ENCODE peak calls at places on chromosomes 6 and 20, in ten cellular contexts. One of them, this sample, is unnamed.

GRCh38 chr20:53061709-53062108 is 89.6 kb downstream of the TSHZ2 start:
- DNase-seq in cardiac fibroblast: no peak
- DNase-seq in A549: no peak
- DNase-seq in cardiac muscle cell: no peak
- DNase-seq in Panc1: no peak
- DNase-seq in endothelial cell: no peak
- DNase-seq in heart left ventricle: no peak
- DNase-seq in fibroblast of the aortic adventitia: no peak
- DNase-seq in brain microvascular endothelial cell: no peak
- DNase-seq in MCF 10A: no peak
- DNase-seq in this sample: no peak

GRCh38 chr6:52423448-52423847 is 3.3 kb downstream of the EFHC1 start:
- DNase-seq in cardiac fibroblast: no peak
- DNase-seq in A549: no peak
- DNase-seq in cardiac muscle cell: no peak
- DNase-seq in Panc1: no peak
- DNase-seq in endothelial cell: no peak
- DNase-seq in heart left ventricle: no peak
- DNase-seq in fibroblast of the aortic adventitia: no peak
- DNase-seq in brain microvascular endothelial cell: no peak
- DNase-seq in MCF 10A: no peak
- DNase-seq in this sample: no peak

GRCh38 chr6:167538746-167539145 is 213.9 kb downstream of the TTLL2 start:
- DNase-seq in cardiac fibroblast: no peak
- DNase-seq in A549: no peak
- DNase-seq in cardiac muscle cell: no peak
- DNase-seq in Panc1: no peak
- DNase-seq in endothelial cell: no peak
- DNase-seq in heart left ventricle: no peak
- DNase-seq in fibroblast of the aortic adventitia: no peak
- DNase-seq in brain microvascular endothelial cell: no peak
- DNase-seq in MCF 10A: no peak
- DNase-seq in this sample: no peak

GRCh38 chr6:68042339-68043121 is 592.6 kb upstream of the ADGRB3 start:
- DNase-seq in cardiac fibroblast: no peak
- DNase-seq in A549: no peak
- DNase-seq in cardiac muscle cell: no peak
- DNase-seq in Panc1: no peak
- DNase-seq in endothelial cell: no peak
- DNase-seq in heart left ventricle: no peak
- DNase-seq in fibroblast of the aortic adventitia: no peak
- DNase-seq in brain microvascular endothelial cell: no peak
- DNase-seq in MCF 10A: peak
- DNase-seq in this sample: no peak

GRCh38 chr20:62314339-62314638 is 11.5 kb downstream of the ADRM1 start:
- DNase-seq in cardiac fibroblast: no peak
- DNase-seq in A549: no peak
- DNase-seq in cardiac muscle cell: no peak
- DNase-seq in Panc1: no peak
- DNase-seq in endothelial cell: no peak
- DNase-seq in heart left ventricle: no peak
- DNase-seq in fibroblast of the aortic adventitia: no peak
- DNase-seq in brain microvascular endothelial cell: no peak
- DNase-seq in MCF 10A: no peak
- DNase-seq in this sample: no peak

GRCh38 chr6:163181666-163182180 is 232.8 kb upstream of the QKI start:
- DNase-seq in cardiac fibroblast: no peak
- DNase-seq in A549: no peak
- DNase-seq in cardiac muscle cell: no peak
- DNase-seq in Panc1: no peak
- DNase-seq in endothelial cell: no peak
- DNase-seq in heart left ventricle: no peak
- DNase-seq in fibroblast of the aortic adventitia: no peak
- DNase-seq in brain microvascular endothelial cell: no peak
- DNase-seq in MCF 10A: no peak
- DNase-seq in this sample: no peak

GRCh38 chr20:58143531-58143930 is 84.9 kb downstream of the ANKRD60 start:
- DNase-seq in cardiac fibroblast: no peak
- DNase-seq in A549: no peak
- DNase-seq in cardiac muscle cell: no peak
- DNase-seq in Panc1: no peak
- DNase-seq in endothelial cell: no peak
- DNase-seq in heart left ventricle: no peak
- DNase-seq in fibroblast of the aortic adventitia: no peak
- DNase-seq in brain microvascular endothelial cell: no peak
- DNase-seq in MCF 10A: no peak
- DNase-seq in this sample: no peak

GRCh38 chr6:24755284-24755683 is 19.5 kb upstream of the GMNN start:
- DNase-seq in cardiac fibroblast: no peak
- DNase-seq in A549: no peak
- DNase-seq in cardiac muscle cell: no peak
- DNase-seq in Panc1: no peak
- DNase-seq in endothelial cell: no peak
- DNase-seq in heart left ventricle: no peak
- DNase-seq in fibroblast of the aortic adventitia: no peak
- DNase-seq in brain microvascular endothelial cell: no peak
- DNase-seq in MCF 10A: no peak
- DNase-seq in this sample: no peak

GRCh38 chr20:45934587-45935415 is at the start of gene PCIF1:
- DNase-seq in cardiac fibroblast: peak
- DNase-seq in A549: peak
- DNase-seq in cardiac muscle cell: peak
- DNase-seq in Panc1: peak
- DNase-seq in endothelial cell: peak
- DNase-seq in heart left ventricle: peak
- DNase-seq in fibroblast of the aortic adventitia: peak
- DNase-seq in brain microvascular endothelial cell: peak
- DNase-seq in MCF 10A: peak
- DNase-seq in this sample: peak

GRCh38 chr20:36308318-36308710 is 2.2 kb downstream of the DLGAP4 start:
- DNase-seq in cardiac fibroblast: no peak
- DNase-seq in A549: no peak
- DNase-seq in cardiac muscle cell: no peak
- DNase-seq in Panc1: no peak
- DNase-seq in endothelial cell: no peak
- DNase-seq in heart left ventricle: no peak
- DNase-seq in fibroblast of the aortic adventitia: no peak
- DNase-seq in brain microvascular endothelial cell: no peak
- DNase-seq in MCF 10A: no peak
- DNase-seq in this sample: no peak

GRCh38 chr6:165096209-165096608 is 213.2 kb downstream of the C6orf118 start:
- DNase-seq in cardiac fibroblast: no peak
- DNase-seq in A549: no peak
- DNase-seq in cardiac muscle cell: no peak
- DNase-seq in Panc1: no peak
- DNase-seq in endothelial cell: no peak
- DNase-seq in heart left ventricle: no peak
- DNase-seq in fibroblast of the aortic adventitia: no peak
- DNase-seq in brain microvascular endothelial cell: no peak
- DNase-seq in MCF 10A: no peak
- DNase-seq in this sample: no peak

GRCh38 chr20:59023616-59024015 is 4.4 kb downstream of the TUBB1 start:
- DNase-seq in cardiac fibroblast: no peak
- DNase-seq in A549: no peak
- DNase-seq in cardiac muscle cell: no peak
- DNase-seq in Panc1: no peak
- DNase-seq in endothelial cell: no peak
- DNase-seq in heart left ventricle: no peak
- DNase-seq in fibroblast of the aortic adventitia: no peak
- DNase-seq in brain microvascular endothelial cell: no peak
- DNase-seq in MCF 10A: no peak
- DNase-seq in this sample: no peak

GRCh38 chr20:43549416-43550136 is 9.3 kb upstream of the SGK2 start:
- DNase-seq in cardiac fibroblast: no peak
- DNase-seq in A549: no peak
- DNase-seq in cardiac muscle cell: no peak
- DNase-seq in Panc1: no peak
- DNase-seq in endothelial cell: no peak
- DNase-seq in heart left ventricle: no peak
- DNase-seq in fibroblast of the aortic adventitia: no peak
- DNase-seq in brain microvascular endothelial cell: no peak
- DNase-seq in MCF 10A: no peak
- DNase-seq in this sample: no peak

GRCh38 chr20:54456972-54457371 is 18.4 kb upstream of the DOK5 start:
- DNase-seq in cardiac fibroblast: no peak
- DNase-seq in A549: no peak
- DNase-seq in cardiac muscle cell: peak
- DNase-seq in Panc1: no peak
- DNase-seq in endothelial cell: no peak
- DNase-seq in heart left ventricle: no peak
- DNase-seq in fibroblast of the aortic adventitia: no peak
- DNase-seq in brain microvascular endothelial cell: no peak
- DNase-seq in MCF 10A: no peak
- DNase-seq in this sample: no peak
- TF ChIP-seq CTCF in cardiac fibroblast: no peak
- TF ChIP-seq CTCF in A549: no peak
- TF ChIP-seq CTCF in cardiac muscle cell: peak
- TF ChIP-seq CTCF in Panc1: peak
- TF ChIP-seq CTCF in endothelial cell: no peak
- TF ChIP-seq CTCF in heart left ventricle: peak
- TF ChIP-seq CTCF in fibroblast of the aortic adventitia: no peak
- TF ChIP-seq CTCF in brain microvascular endothelial cell: peak
- TF ChIP-seq CTCF in MCF 10A: no peak
- TF ChIP-seq CTCF in this sample: no peak

GRCh38 chr20:38340693-38341092 is 5.6 kb upstream of the LBP start:
- DNase-seq in cardiac fibroblast: no peak
- DNase-seq in A549: no peak
- DNase-seq in cardiac muscle cell: no peak
- DNase-seq in Panc1: no peak
- DNase-seq in endothelial cell: no peak
- DNase-seq in heart left ventricle: no peak
- DNase-seq in fibroblast of the aortic adventitia: no peak
- DNase-seq in brain microvascular endothelial cell: no peak
- DNase-seq in MCF 10A: no peak
- DNase-seq in this sample: no peak

GRCh38 chr20:38338849-38339520 is 7.3 kb upstream of the LBP start:
- DNase-seq in cardiac fibroblast: peak
- DNase-seq in A549: no peak
- DNase-seq in cardiac muscle cell: peak
- DNase-seq in Panc1: no peak
- DNase-seq in endothelial cell: peak
- DNase-seq in heart left ventricle: no peak
- DNase-seq in fibroblast of the aortic adventitia: no peak
- DNase-seq in brain microvascular endothelial cell: peak
- DNase-seq in MCF 10A: peak
- DNase-seq in this sample: peak

GRCh38 chr20:38334016-38334415 is 12.3 kb upstream of the LBP start:
- DNase-seq in cardiac fibroblast: no peak
- DNase-seq in A549: no peak
- DNase-seq in cardiac muscle cell: no peak
- DNase-seq in Panc1: no peak
- DNase-seq in endothelial cell: no peak
- DNase-seq in heart left ventricle: no peak
- DNase-seq in fibroblast of the aortic adventitia: no peak
- DNase-seq in brain microvascular endothelial cell: no peak
- DNase-seq in MCF 10A: no peak
- DNase-seq in this sample: no peak

GRCh38 chr20:38339993-38340392 is 6.3 kb upstream of the LBP start:
- DNase-seq in cardiac fibroblast: no peak
- DNase-seq in A549: no peak
- DNase-seq in cardiac muscle cell: no peak
- DNase-seq in Panc1: no peak
- DNase-seq in endothelial cell: no peak
- DNase-seq in heart left ventricle: no peak
- DNase-seq in fibroblast of the aortic adventitia: no peak
- DNase-seq in brain microvascular endothelial cell: no peak
- DNase-seq in MCF 10A: no peak
- DNase-seq in this sample: no peak

DNA sequence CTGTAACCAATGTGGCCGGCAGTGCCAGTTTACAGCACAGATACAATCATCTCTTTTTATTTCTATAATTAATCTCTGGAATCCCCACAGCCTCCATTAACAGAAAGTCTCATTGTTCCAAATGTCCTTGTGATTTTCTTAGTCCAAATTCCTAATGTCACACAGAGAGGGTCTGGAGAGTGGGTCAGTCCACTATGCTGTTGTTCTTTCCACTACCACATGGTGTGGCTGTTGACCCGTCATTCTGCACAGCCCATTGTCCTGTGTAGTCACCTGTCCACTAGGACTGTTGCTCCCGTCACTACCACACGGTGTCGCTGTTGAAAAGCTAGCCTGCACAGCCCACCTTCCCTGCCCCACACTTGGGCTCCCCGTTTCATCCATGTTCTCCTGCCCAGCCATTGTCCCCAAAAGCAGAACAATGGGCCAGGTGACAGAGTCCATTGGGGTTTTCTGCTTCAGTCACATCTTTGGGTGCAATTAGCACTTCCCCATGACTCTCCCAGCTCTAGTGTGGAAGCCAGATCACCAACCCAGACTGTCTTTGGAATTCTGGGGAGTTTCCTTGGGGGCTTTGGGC is 8.6 kb upstream of the LBP start:
- DNase-seq in cardiac fibroblast: peak
- DNase-seq in A549: peak
- DNase-seq in cardiac muscle cell: peak
- DNase-seq in Panc1: no peak
- DNase-seq in endothelial cell: peak
- DNase-seq in heart left ventricle: no peak
- DNase-seq in fibroblast of the aortic adventitia: no peak
- DNase-seq in brain microvascular endothelial cell: peak
- DNase-seq in MCF 10A: peak
- DNase-seq in this sample: peak
- TF ChIP-seq CTCF in cardiac fibroblast: peak
- TF ChIP-seq CTCF in A549: peak
- TF ChIP-seq CTCF in cardiac muscle cell: peak
- TF ChIP-seq CTCF in Panc1: peak
- TF ChIP-seq CTCF in endothelial cell: peak
- TF ChIP-seq CTCF in heart left ventricle: no peak
- TF ChIP-seq CTCF in fibroblast of the aortic adventitia: peak
- TF ChIP-seq CTCF in brain microvascular endothelial cell: peak
- TF ChIP-seq CTCF in MCF 10A: peak
- TF ChIP-seq CTCF in this sample: peak

GRCh38 chr20:10427060-10427692 is 6.8 kb downstream of the MKKS start:
- DNase-seq in cardiac fibroblast: peak
- DNase-seq in A549: peak
- DNase-seq in cardiac muscle cell: peak
- DNase-seq in Panc1: no peak
- DNase-seq in endothelial cell: peak
- DNase-seq in heart left ventricle: peak
- DNase-seq in fibroblast of the aortic adventitia: peak
- DNase-seq in brain microvascular endothelial cell: peak
- DNase-seq in MCF 10A: peak
- DNase-seq in this sample: peak
- TF ChIP-seq CTCF in cardiac fibroblast: peak
- TF ChIP-seq CTCF in A549: peak
- TF ChIP-seq CTCF in cardiac muscle cell: peak
- TF ChIP-seq CTCF in Panc1: peak
- TF ChIP-seq CTCF in endothelial cell: peak
- TF ChIP-seq CTCF in heart left ventricle: peak
- TF ChIP-seq CTCF in fibroblast of the aortic adventitia: peak
- TF ChIP-seq CTCF in brain microvascular endothelial cell: peak
- TF ChIP-seq CTCF in MCF 10A: peak
- TF ChIP-seq CTCF in this sample: peak

DNA sequence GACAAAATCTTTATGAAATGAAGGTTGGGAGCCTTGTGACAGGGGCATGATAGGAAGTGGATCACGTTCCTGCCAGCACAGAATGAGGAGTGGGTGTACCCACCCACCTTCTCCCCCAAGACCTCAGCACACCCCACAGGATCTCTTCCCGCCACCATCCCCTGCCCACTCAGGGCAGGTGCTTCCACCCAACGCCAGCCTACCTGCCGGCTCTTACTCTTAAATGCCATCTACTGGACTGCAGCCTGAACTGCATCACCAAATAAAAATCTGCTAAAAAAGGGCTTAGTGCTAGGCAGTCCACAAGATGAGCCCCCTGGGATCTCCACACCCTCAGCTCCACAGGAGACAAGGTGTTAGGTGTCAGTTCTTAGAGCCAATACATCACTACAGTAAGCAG is 20.6 kb downstream of the DTNBP1 start:
- DNase-seq in cardiac fibroblast: no peak
- DNase-seq in A549: no peak
- DNase-seq in cardiac muscle cell: peak
- DNase-seq in Panc1: no peak
- DNase-seq in endothelial cell: no peak
- DNase-seq in heart left ventricle: no peak
- DNase-seq in fibroblast of the aortic adventitia: no peak
- DNase-seq in brain microvascular endothelial cell: no peak
- DNase-seq in MCF 10A: peak
- DNase-seq in this sample: peak
- TF ChIP-seq CTCF in cardiac fibroblast: peak
- TF ChIP-seq CTCF in A549: no peak
- TF ChIP-seq CTCF in cardiac muscle cell: peak
- TF ChIP-seq CTCF in Panc1: peak
- TF ChIP-seq CTCF in endothelial cell: peak
- TF ChIP-seq CTCF in heart left ventricle: no peak
- TF ChIP-seq CTCF in fibroblast of the aortic adventitia: peak
- TF ChIP-seq CTCF in brain microvascular endothelial cell: peak
- TF ChIP-seq CTCF in MCF 10A: no peak
- TF ChIP-seq CTCF in this sample: peak